ENCODE peak calls at places on chromosomes 2 and 18, in six cellular contexts. O is uterus, H is upper lobe of left lung, I is suprapubic skin, M is IMR-90, R is K562. P is an unnamed sample.

GRCh38 chr2:122706757-122707223 is 951.3 kb downstream of the TSN start:
- DNase-seq in O (no peak), R (no peak), M (no peak), I (no peak), H (no peak), P (no peak)

GRCh38 chr18:77433076-77433475 is 183.4 kb downstream of the GALR1 start:
- DNase-seq in O (no peak), I (no peak), H (no peak), R (no peak), M (no peak), P (no peak)

GRCh38 chr2:210477496-210477895 is 937 bp upstream of the LANCL1 start:
- DNase-seq in I (no peak), H (no peak), O (peak), R (peak), M (peak), P (no peak)

GRCh38 chr2:33411765-33412164 is 64.7 kb upstream of the RASGRP3 start:
- DNase-seq in O (no peak), R (no peak), M (peak), H (no peak), I (no peak), P (no peak)

GRCh38 chr2:83665894-83666293 is 793.2 kb downstream of the SUCLG1 start:
- DNase-seq in M (peak), I (no peak), R (no peak), H (no peak), O (no peak), P (no peak)

GRCh38 chr2:215485032-215485431 is 49.2 kb upstream of the FN1 start:
- DNase-seq in M (no peak), R (no peak), I (no peak), O (no peak), H (no peak), P (no peak)

GRCh38 chr2:211045025-211045424 is 488.6 kb downstream of the CPS1 start:
- DNase-seq in O (no peak), M (no peak), H (no peak), I (no peak), R (no peak), P (no peak)

GRCh38 chr2:69567909-69568300 is 75.6 kb downstream of the AAK1 start:
- DNase-seq in I (no peak), M (no peak), R (no peak), H (no peak), O (no peak), P (no peak)

GRCh38 chr2:60515751-60516226 is 37.7 kb downstream of the BCL11A start:
- DNase-seq in R (no peak), O (no peak), M (peak), H (no peak), I (no peak), P (no peak)

GRCh38 chr18:58005885-58006523 is 38.0 kb upstream of the NEDD4L start:
- DNase-seq in M (peak), H (no peak), R (no peak), O (no peak), I (no peak), P (no peak)

GRCh38 chr2:207969249-207969648 is 56.1 kb downstream of the PLEKHM3 start:
- DNase-seq in O (no peak), M (no peak), R (no peak), I (no peak), H (no peak), P (no peak)

GRCh38 chr2:226184940-226185575 is 614.6 kb downstream of the IRS1 start:
- DNase-seq in I (no peak), O (no peak), H (no peak), R (no peak), M (peak), P (no peak)

GRCh38 chr18:598053-598665 is 1.4 kb downstream of the CLUL1 start:
- DNase-seq in H (no peak), I (no peak), O (no peak), R (no peak), M (no peak), P (no peak)

GRCh38 chr2:38409136-38409903 is 32.2 kb upstream of the ATL2 start:
- DNase-seq in M (no peak), H (no peak), I (no peak), O (peak), R (no peak), P (no peak)

GRCh38 chr2:201448701-201449100 is 2.6 kb downstream of the TRAK2 start:
- DNase-seq in I (no peak), O (no peak), M (no peak), H (no peak), R (no peak), P (no peak)

GRCh38 chr2:80059381-80059907 is 245.1 kb downstream of the LRRTM1 start:
- DNase-seq in M (no peak), I (no peak), R (no peak), O (no peak), H (no peak), P (no peak)

GRCh38 chr18:42192251-42193248 is 237.5 kb downstream of the PIK3C3 start:
- DNase-seq in M (no peak), R (no peak), H (no peak), O (no peak), I (no peak), P (no peak)

GRCh38 chr2:7508220-7508943 is 591.2 kb downstream of the RNF144A start:
- DNase-seq in O (no peak), M (no peak), H (no peak), I (no peak), R (no peak), P (no peak)

GRCh38 chr18:69102959-69103358 is 297.7 kb upstream of the DOK6 start:
- DNase-seq in I (no peak), O (no peak), R (no peak), M (peak), H (no peak), P (no peak)

GRCh38 chr2:233482616-233483015 is 84.0 kb downstream of the USP40 start:
- DNase-seq in H (no peak), O (no peak), M (no peak), R (no peak), I (no peak), P (no peak)

GRCh38 chr2:81576713-81577112 is 1272.2 kb upstream of the LRRTM1 start:
- DNase-seq in M (no peak), H (no peak), O (no peak), I (no peak), R (no peak), P (no peak)

GRCh38 chr2:235908826-235909225 is 259.4 kb downstream of the GBX2 start:
- DNase-seq in R (no peak), I (no peak), H (no peak), O (no peak), M (no peak), P (no peak)

GRCh38 chr2:128550801-128551416 is 232.2 kb upstream of the HS6ST1 start:
- DNase-seq in O (no peak), I (peak), M (no peak), R (no peak), H (no peak), P (no peak)
- TF ChIP-seq CTCF in O (no peak), I (no peak), M (no peak), R (no peak), H (no peak), P (no peak)

DNA sequence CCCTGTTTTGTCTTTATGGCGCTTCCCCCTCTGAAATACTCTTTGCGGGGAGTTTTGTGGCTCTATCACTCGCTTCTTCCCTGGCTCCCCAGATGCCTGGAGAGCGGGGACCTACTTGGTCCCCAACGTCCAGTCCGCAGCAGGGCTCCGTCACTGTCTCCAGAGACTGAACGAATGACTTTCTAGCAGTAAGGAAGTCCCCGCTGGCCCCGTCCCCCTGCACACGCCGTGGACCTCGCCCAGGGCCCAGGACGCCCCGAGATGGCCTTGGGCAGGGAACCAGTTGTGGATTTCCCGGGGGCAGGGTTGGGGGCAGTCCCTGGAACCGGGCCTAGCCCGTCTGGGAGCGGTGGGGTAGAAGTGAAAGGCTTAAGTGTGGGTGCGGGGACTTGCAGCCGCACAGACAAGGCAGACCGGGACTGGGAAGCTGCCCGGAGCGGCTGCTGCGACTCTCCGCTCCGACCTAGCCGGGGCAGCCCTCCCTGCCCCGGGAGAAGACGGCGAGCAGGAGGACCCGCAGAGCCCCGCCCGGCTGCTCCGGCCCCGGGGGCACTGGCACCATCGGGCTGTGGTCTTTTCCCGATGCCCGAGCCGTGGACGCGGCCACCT is 821 bp upstream of the EPHA4 start:
- DNase-seq in O (peak), R (no peak), I (no peak), M (peak), H (no peak), P (no peak)
- TF ChIP-seq POLR2A in O (no peak), R (no peak), I (no peak), M (no peak), H (no peak), P (no peak)

DNA sequence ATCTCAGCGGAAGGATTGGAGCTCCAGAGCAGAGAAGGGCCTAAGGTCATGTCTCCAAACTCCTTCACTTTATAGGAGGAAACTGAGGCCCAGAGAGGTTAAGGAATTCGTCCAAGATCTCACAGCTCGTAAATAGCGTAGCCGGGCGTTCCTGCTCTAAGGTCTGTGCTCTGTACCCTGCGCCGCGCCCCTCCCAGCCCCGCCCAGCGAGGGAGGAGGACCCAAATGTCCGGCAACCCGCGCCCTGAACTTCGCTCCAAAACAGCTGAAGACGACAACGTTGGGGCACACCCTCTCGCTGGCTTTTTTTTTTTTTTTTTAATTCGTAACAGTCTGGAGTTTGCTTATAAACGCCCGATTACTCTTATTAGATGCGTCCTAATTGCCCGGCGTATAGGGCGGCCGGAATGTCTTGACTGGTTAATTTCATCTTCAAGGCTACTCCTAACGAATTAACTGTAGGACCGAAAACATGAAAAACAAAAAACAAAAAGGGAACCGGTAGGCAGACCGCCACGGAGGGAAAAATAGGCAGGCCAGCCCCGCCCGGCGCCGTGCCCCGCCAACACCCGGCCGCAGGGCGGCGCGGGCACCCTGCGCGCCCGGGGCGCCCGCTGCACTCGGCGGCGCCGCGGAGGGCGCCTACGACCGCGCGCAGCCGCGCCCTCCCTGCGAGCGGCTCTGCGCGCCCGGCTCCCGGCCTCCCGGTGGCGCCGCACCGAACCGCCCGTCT is 928 bp upstream of the FOSL2 start:
- DNase-seq in M (peak), H (peak), R (peak), O (peak), I (peak), P (peak)
- TF ChIP-seq CTCF in M (peak), H (peak), R (no peak), O (no peak), I (no peak), P (no peak)

GRCh38 chr2:158457092-158457825 is 507 bp downstream of the PKP4 start:
- DNase-seq in H (peak), R (peak), M (peak), O (peak), I (peak), P (peak)
- TF ChIP-seq POLR2A in H (no peak), R (peak), M (no peak), O (no peak), I (no peak), P (no peak)

P was measured in breast epithelium.